ENCODE peak calls at places on chromosomes 3 and 15, in ten cellular contexts. D, Y, L, H, C, E, I, X, P and N are unnamed samples.

GRCh38 chr3:172102123-172102882 is 62.9 kb downstream of the FNDC3B start:
- DNase-seq in D (no peak), Y (peak), L (no peak), H (no peak), C (no peak), E (no peak), I (no peak), X (peak), P (no peak), N (peak)

GRCh38 chr15:101063891-101064794 is 145.0 kb downstream of the LRRK1 start:
- DNase-seq in D (no peak), Y (no peak), L (no peak), H (no peak), C (no peak), E (peak), I (peak), X (no peak), P (peak), N (no peak)

GRCh38 chr3:111616417-111617105 is 21.4 kb upstream of the ZBED2 start:
- DNase-seq in D (peak), Y (peak), L (peak), H (no peak), C (no peak), E (no peak), I (peak), X (peak), P (no peak), N (peak)

GRCh38 chr3:111373861-111374260 is 168.1 kb upstream of the CD96 start:
- DNase-seq in D (peak), Y (no peak), L (peak), H (no peak), C (no peak), E (no peak), I (no peak), X (no peak), P (no peak), N (no peak)

GRCh38 chr15:38260077-38260476 is 7.4 kb downstream of the SPRED1 start:
- DNase-seq in D (peak), Y (no peak), L (no peak), H (no peak), C (no peak), E (peak), I (no peak), X (no peak), P (no peak), N (no peak)

GRCh38 chr3:141498592-141499223 is 11.9 kb downstream of the RASA2 start:
- DNase-seq in D (no peak), Y (peak), L (no peak), H (no peak), C (peak), E (no peak), I (no peak), X (no peak), P (no peak), N (peak)

GRCh38 chr3:187744169-187745151 is 808 bp downstream of the BCL6 start:
- DNase-seq in D (peak), Y (peak), L (peak), H (no peak), C (no peak), E (peak), I (no peak), X (peak), P (peak), N (no peak)

GRCh38 chr3:46858996-46859710 is 4.1 kb downstream of the MYL3 start:
- DNase-seq in D (no peak), Y (no peak), L (no peak), H (no peak), C (no peak), E (peak), I (no peak), X (peak), P (peak), N (no peak)

GRCh38 chr3:73604491-73604890 is 20.2 kb downstream of the PDZRN3 start:
- DNase-seq in D (peak), Y (no peak), L (no peak), H (no peak), C (no peak), E (no peak), I (no peak), X (no peak), P (no peak), N (no peak)

GRCh38 chr15:72850833-72851232 is 67.3 kb upstream of the ADPGK start:
- DNase-seq in D (no peak), Y (no peak), L (no peak), H (no peak), C (no peak), E (no peak), I (no peak), X (no peak), P (peak), N (no peak)

GRCh38 chr3:5275529-5275928 is 88.0 kb downstream of the EDEM1 start:
- DNase-seq in D (peak), Y (no peak), L (no peak), H (no peak), C (no peak), E (no peak), I (no peak), X (no peak), P (no peak), N (no peak)

GRCh38 chr3:143585720-143586456 is 262.4 kb downstream of the SLC9A9 start:
- DNase-seq in D (no peak), Y (no peak), L (no peak), H (no peak), C (peak), E (no peak), I (no peak), X (no peak), P (no peak), N (peak)

GRCh38 chr3:177057768-177058167 is 139.5 kb downstream of the TBL1XR1 start:
- DNase-seq in D (no peak), Y (peak), L (no peak), H (no peak), C (peak), E (no peak), I (no peak), X (no peak), P (no peak), N (no peak)

GRCh38 chr3:140406655-140407054 is 271.2 kb upstream of the TRIM42 start:
- DNase-seq in D (no peak), Y (no peak), L (peak), H (no peak), C (no peak), E (no peak), I (no peak), X (no peak), P (no peak), N (no peak)

GRCh38 chr3:169495569-169495968 is 167.9 kb downstream of the MECOM start:
- DNase-seq in D (no peak), Y (no peak), L (no peak), H (no peak), C (no peak), E (no peak), I (no peak), X (no peak), P (no peak), N (no peak)

GRCh38 chr15:66648588-66648987 is 53.4 kb upstream of the SMAD6 start:
- DNase-seq in D (no peak), Y (no peak), L (no peak), H (no peak), C (no peak), E (no peak), I (no peak), X (no peak), P (no peak), N (no peak)

GRCh38 chr3:10768995-10769394 is 47.0 kb upstream of the SLC6A11 start:
- DNase-seq in D (no peak), Y (no peak), L (no peak), H (no peak), C (no peak), E (no peak), I (no peak), X (no peak), P (peak), N (no peak)

GRCh38 chr3:186107148-186108105 is 1.5 kb downstream of the ETV5 start:
- DNase-seq in D (peak), Y (peak), L (peak), H (no peak), C (no peak), E (peak), I (peak), X (peak), P (peak), N (peak)

GRCh38 chr15:25728816-25729215 is 134.3 kb downstream of the ATP10A start:
- DNase-seq in D (no peak), Y (no peak), L (no peak), H (no peak), C (no peak), E (no peak), I (peak), X (no peak), P (peak), N (no peak)

GRCh38 chr15:46703871-46704637 is 1013.3 kb upstream of the SEMA6D start:
- DNase-seq in D (no peak), Y (no peak), L (no peak), H (no peak), C (peak), E (no peak), I (no peak), X (no peak), P (no peak), N (no peak)

GRCh38 chr15:65869127-65869953 is at the start of gene RAB11A:
- DNase-seq in D (peak), Y (peak), L (peak), H (no peak), C (peak), E (peak), I (peak), X (peak), P (peak), N (peak)

GRCh38 chr15:52234596-52235541 is 43.7 kb upstream of the GNB5 start:
- DNase-seq in D (no peak), Y (peak), L (no peak), H (no peak), C (no peak), E (no peak), I (no peak), X (no peak), P (no peak), N (no peak)

GRCh38 chr3:11246663-11246970 is 25.6 kb upstream of the ATG7 start:
- DNase-seq in D (no peak), Y (no peak), L (no peak), H (no peak), C (no peak), E (no peak), I (no peak), X (no peak), P (no peak), N (no peak)

GRCh38 chr15:64948916-64949315 is 37.2 kb downstream of the ANKDD1A start:
- DNase-seq in D (no peak), Y (no peak), L (no peak), H (no peak), C (no peak), E (no peak), I (no peak), X (no peak), P (no peak), N (no peak)

GRCh38 chr3:46542344-46542743 is 23.8 kb downstream of the LRRC2 start:
- DNase-seq in D (no peak), Y (no peak), L (no peak), H (no peak), C (no peak), E (no peak), I (no peak), X (no peak), P (peak), N (no peak)

DNA sequence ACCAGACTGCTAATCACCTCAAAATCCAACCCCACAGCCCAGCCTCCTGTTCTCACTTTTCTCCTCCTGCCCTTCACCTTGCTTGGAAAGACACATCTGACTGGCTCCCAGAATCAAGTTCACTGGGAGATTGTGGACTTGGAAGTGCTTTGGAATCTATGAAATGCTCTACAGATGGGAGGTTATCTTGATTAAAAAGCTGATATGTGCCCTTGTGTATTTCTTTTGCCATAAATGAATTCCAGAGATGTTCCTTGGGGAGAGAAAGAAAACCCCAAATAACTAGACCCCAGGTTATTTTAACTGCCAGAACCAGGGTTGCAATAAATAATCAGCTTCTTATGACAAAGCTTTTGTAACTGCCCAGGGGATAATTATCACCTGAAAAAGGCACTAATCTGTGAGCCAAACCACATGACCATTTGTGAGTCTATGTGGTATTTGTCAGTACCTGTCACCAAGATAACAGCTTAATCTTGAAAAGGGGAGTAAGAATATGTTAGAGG is 21.7 kb upstream of the ARHGEF3 start:
- DNase-seq in D (no peak), Y (no peak), L (no peak), H (no peak), C (no peak), E (no peak), I (no peak), X (no peak), P (no peak), N (no peak)
- H3K4me3 ChIP-seq in D (no peak), Y (no peak), L (no peak), H (no peak), C (no peak), E (no peak), I (no peak), X (no peak), P (no peak), N (no peak)

DNA sequence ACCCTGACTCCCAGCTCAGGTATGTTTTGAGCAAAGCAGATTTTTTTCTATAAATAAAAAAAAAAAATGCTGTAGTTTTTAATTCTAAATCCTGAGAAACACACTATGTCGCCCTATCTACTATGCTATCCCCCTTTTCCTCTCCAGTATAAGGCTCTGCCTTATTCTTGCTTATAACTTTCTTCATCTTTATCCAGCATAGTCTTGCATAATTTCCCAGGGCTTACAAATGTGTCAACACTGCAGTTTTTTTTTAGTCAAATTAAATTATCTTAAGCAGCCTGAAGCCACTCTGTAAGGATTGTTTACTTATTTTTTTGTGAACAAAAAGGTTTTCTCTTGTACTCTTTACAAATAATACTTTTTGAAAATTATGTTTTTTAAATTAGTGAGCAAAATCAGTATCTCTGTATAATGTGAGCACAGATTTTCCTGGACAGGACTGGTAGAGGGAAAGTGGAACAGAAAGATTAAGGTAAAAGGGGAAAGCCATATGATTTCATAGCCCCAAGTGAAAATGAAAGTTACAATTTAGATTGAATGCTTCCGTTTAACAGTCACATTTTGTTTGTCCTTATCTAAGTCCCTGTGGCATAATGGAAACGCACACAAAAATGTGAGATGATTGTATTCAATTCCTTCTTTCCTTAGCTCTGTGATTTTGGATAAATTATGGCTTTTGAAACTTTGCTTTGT is 5.6 kb upstream of the PYDC2 start:
- DNase-seq in D (no peak), Y (no peak), L (no peak), H (no peak), C (peak), E (no peak), I (no peak), X (no peak), P (no peak), N (no peak)
- H3K4me3 ChIP-seq in D (no peak), Y (no peak), L (no peak), H (no peak), C (peak), E (no peak), I (no peak), X (no peak), P (no peak), N (no peak)

GRCh38 chr3:58028902-58029301 is 20.7 kb downstream of the FLNB start:
- DNase-seq in D (no peak), Y (no peak), L (no peak), H (no peak), C (no peak), E (no peak), I (no peak), X (no peak), P (no peak), N (no peak)

GRCh38 chr3:58027704-58028317 is 19.6 kb downstream of the FLNB start:
- DNase-seq in D (no peak), Y (no peak), L (no peak), H (no peak), C (no peak), E (no peak), I (no peak), X (no peak), P (no peak), N (no peak)

GRCh38 chr3:58025824-58026579 is 17.8 kb downstream of the FLNB start:
- DNase-seq in D (no peak), Y (no peak), L (no peak), H (no peak), C (no peak), E (no peak), I (peak), X (no peak), P (no peak), N (no peak)

GRCh38 chr3:58025406-58025805 is 17.2 kb downstream of the FLNB start:
- DNase-seq in D (no peak), Y (no peak), L (no peak), H (no peak), C (no peak), E (no peak), I (no peak), X (no peak), P (no peak), N (no peak)

DNA sequence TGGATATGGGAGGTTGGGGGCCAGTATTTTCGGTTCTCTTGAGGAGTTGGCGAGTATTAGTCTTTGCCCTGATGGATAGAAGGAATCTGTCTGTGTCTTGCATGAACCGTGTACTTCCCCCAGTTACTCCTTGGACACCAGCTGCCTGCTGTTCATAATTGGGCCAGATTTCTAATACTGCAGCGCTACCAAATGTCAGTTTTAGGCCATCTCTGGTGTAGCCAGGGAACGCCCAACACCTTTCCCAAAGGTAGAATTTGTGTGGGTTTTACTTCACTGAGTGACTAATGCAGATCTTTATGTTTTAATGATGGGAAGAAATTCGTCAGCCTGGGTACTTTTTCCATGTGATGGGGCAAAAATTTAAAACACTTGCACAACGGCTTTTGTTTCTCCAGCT is 18.4 kb downstream of the FLNB start:
- DNase-seq in D (no peak), Y (no peak), L (peak), H (no peak), C (no peak), E (no peak), I (no peak), X (no peak), P (no peak), N (no peak)
- H3K4me3 ChIP-seq in D (no peak), Y (no peak), L (no peak), H (no peak), C (no peak), E (no peak), I (no peak), X (no peak), P (no peak), N (no peak)

DNA sequence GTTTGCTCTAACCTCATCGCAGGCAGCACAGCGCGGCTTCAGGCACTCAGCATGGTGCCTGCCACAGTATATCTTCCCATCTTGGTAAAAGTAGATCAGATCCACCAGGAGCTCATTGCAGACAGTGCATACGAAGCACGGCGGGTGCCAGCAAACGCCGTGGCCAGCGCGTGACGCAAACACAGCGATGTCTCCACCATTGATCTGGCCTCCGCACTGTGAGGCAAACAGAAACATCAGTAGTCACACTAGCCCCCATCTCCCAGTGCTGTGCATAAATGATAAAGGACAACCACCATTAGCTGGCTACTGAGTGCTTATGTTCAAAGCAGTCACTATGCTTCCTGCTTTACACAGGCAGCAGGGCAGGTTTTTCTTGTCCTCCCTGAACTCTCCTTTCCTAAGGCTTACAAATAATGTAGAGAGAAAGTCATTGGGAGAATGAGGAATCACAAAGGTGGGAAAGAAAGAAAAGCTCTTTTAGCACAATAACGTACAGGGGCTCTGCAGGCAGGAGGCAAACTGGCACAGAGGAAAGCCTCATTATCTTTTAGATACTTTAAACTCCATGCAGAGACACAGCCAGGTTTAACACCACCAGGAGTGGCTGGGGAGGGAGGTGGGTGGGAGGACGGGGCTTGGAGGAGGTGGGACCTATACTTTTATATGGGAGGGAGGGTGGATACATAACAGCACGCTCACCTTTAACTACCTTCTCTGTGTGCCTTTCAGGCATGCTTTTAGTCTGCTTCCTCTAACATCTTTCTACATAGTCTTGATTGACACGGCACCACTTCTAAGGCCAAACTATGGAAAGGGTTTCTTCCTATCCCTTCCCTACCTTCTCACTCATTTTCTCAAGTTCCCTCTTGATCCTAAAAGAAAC is 67.9 kb downstream of the PRICKLE2 start:
- DNase-seq in D (no peak), Y (no peak), L (no peak), H (no peak), C (no peak), E (peak), I (no peak), X (peak), P (peak), N (no peak)
- H3K4me3 ChIP-seq in D (no peak), Y (no peak), L (no peak), H (no peak), C (no peak), E (no peak), I (no peak), X (no peak), P (no peak), N (no peak)

GRCh38 chr3:52005571-52005986 is 9.9 kb upstream of the RPL29 start:
- DNase-seq in D (peak), Y (no peak), L (peak), H (no peak), C (no peak), E (peak), I (no peak), X (no peak), P (no peak), N (no peak)

GRCh38 chr3:52004158-52004787 is 8.6 kb upstream of the RPL29 start:
- DNase-seq in D (peak), Y (no peak), L (no peak), H (no peak), C (no peak), E (peak), I (no peak), X (peak), P (no peak), N (no peak)

GRCh38 chr3:52006017-52006819 is 10.5 kb upstream of the RPL29 start:
- DNase-seq in D (no peak), Y (no peak), L (no peak), H (no peak), C (no peak), E (peak), I (no peak), X (peak), P (no peak), N (no peak)

GRCh38 chr3:52006820-52007133 is 11.1 kb upstream of the RPL29 start:
- DNase-seq in D (no peak), Y (no peak), L (no peak), H (no peak), C (no peak), E (no peak), I (no peak), X (no peak), P (no peak), N (no peak)

GRCh38 chr3:52004906-52005395 is 9.3 kb upstream of the RPL29 start:
- DNase-seq in D (no peak), Y (no peak), L (no peak), H (no peak), C (no peak), E (no peak), I (no peak), X (peak), P (no peak), N (no peak)
- H3K4me3 ChIP-seq in D (no peak), Y (no peak), L (no peak), H (no peak), C (no peak), E (no peak), I (no peak), X (no peak), P (no peak), N (no peak)